ENCODE peak calls at places on chromosomes 3 and 15, in ten cellular contexts. F is CD8-positive, alpha-beta T cell; M is CD8-positive, alpha-beta memory T cell; L is ureter; A is COR-L47; Z is coronary artery; H is amniotic stem cell; R is NCI-H1092; J is colonic mucosa; N is body of pancreas. S is an unnamed sample.

GRCh38 chr15:80953953-80954778 is 35.5 kb downstream of the MESD start:
- DNase-seq in F (no peak), M (no peak), L (no peak), A (no peak), Z (no peak), H (no peak), R (no peak), J (no peak), N (no peak), S (no peak)

GRCh38 chr3:194058189-194058571 is 77.8 kb upstream of the HES1 start:
- DNase-seq in F (peak; percentile 13), M (no peak), L (peak; percentile 70), A (no peak), Z (peak; percentile 73), H (no peak), R (peak; percentile 47), J (peak; percentile 79), N (peak; percentile 74), S (peak; percentile 45)

GRCh38 chr15:34810455-34811146 is 15.3 kb upstream of the ACTC1 start:
- DNase-seq in F (no peak), M (no peak), L (no peak), A (no peak), Z (no peak), H (peak; percentile 86), R (no peak), J (no peak), N (no peak), S (no peak)

GRCh38 chr3:193870376-193871092 is 265.4 kb upstream of the HES1 start:
- DNase-seq in F (no peak), M (no peak), L (no peak), A (no peak), Z (no peak), H (no peak), R (no peak), J (no peak), N (no peak), S (no peak)

GRCh38 chr3:49397470-49397869 is 14.3 kb downstream of the RHOA start:
- DNase-seq in F (no peak), M (no peak), L (no peak), A (no peak), Z (no peak), H (no peak), R (no peak), J (no peak), N (no peak), S (no peak)

GRCh38 chr3:113428581-113428980 is 12.7 kb downstream of the CFAP44 start:
- DNase-seq in F (no peak), M (no peak), L (no peak), A (no peak), Z (no peak), H (no peak), R (no peak), J (no peak), N (no peak), S (no peak)

GRCh38 chr15:61829514-61829889 is 230.7 kb downstream of the VPS13C start:
- DNase-seq in F (no peak), M (no peak), L (no peak), A (no peak), Z (no peak), H (no peak), R (no peak), J (no peak), N (peak; percentile 25), S (no peak)

GRCh38 chr15:36579792-36580431 is 486 bp downstream of the CDIN1 start:
- DNase-seq in F (no peak), M (no peak), L (peak; percentile 48), A (no peak), Z (no peak), H (no peak), R (no peak), J (no peak), N (peak; percentile 47), S (peak; percentile 36)

GRCh38 chr3:13655074-13655913 is 106.4 kb downstream of the FBLN2 start:
- DNase-seq in F (no peak), M (no peak), L (no peak), A (no peak), Z (no peak), H (no peak), R (peak; percentile 15), J (no peak), N (peak; percentile 63), S (no peak)

GRCh38 chr3:184160456-184160855 is 5.3 kb downstream of the DVL3 start:
- DNase-seq in F (no peak), M (no peak), L (no peak), A (no peak), Z (no peak), H (no peak), R (no peak), J (no peak), N (no peak), S (no peak)

GRCh38 chr3:191715585-191715984 is 254.6 kb downstream of the PYDC2 start:
- DNase-seq in F (no peak), M (no peak), L (no peak), A (no peak), Z (no peak), H (no peak), R (no peak), J (no peak), N (no peak), S (no peak)

GRCh38 chr3:119395923-119396358 is 67.5 kb downstream of the TMEM39A start:
- DNase-seq in F (no peak), M (no peak), L (no peak), A (no peak), Z (no peak), H (no peak), R (no peak), J (no peak), N (no peak), S (no peak)